ENCODE peak calls at places on chromosomes 2 and 18, in four cellular contexts. T, F, B and C are unnamed samples.

GRCh38 chr2:213490087-213490486 is 205.8 kb downstream of the SPAG16 start:
- DNase-seq in F (peak; percentile 1), B (no peak), T (no peak), C (no peak)

GRCh38 chr2:232237460-232237859 is 141.1 kb upstream of the ALPP start:
- DNase-seq in B (no peak), F (no peak), T (no peak), C (no peak)

GRCh38 chr18:42174909-42175308 is 219.9 kb downstream of the PIK3C3 start:
- DNase-seq in T (peak; percentile 70), B (no peak), F (peak; percentile 19), C (no peak)

GRCh38 chr2:72983500-72984039 is 66.3 kb downstream of the EMX1 start:
- DNase-seq in F (no peak), B (no peak), T (no peak), C (no peak)

GRCh38 chr2:194735837-194736542 is 921.0 kb upstream of the SLC39A10 start:
- DNase-seq in T (no peak), B (no peak), F (no peak), C (no peak)

GRCh38 chr18:50071393-50071792 is 123.6 kb downstream of the MYO5B start:
- DNase-seq in F (no peak), T (no peak), B (no peak), C (no peak)

GRCh38 chr2:12465631-12466135 is 251.1 kb upstream of the TRIB2 start:
- DNase-seq in F (no peak), T (no peak), B (no peak), C (no peak)

GRCh38 chr2:39301352-39301751 is 57.6 kb upstream of the CDKL4 start:
- DNase-seq in T (no peak), B (no peak), F (no peak), C (no peak)

GRCh38 chr2:229137623-229138022 is 133.5 kb downstream of the PID1 start:
- DNase-seq in B (no peak), T (no peak), F (no peak), C (no peak)

GRCh38 chr2:1855150-1855549 is 110.8 kb upstream of the PXDN start:
- DNase-seq in B (no peak), F (peak; percentile 80), T (no peak), C (peak; percentile 91)

DNA sequence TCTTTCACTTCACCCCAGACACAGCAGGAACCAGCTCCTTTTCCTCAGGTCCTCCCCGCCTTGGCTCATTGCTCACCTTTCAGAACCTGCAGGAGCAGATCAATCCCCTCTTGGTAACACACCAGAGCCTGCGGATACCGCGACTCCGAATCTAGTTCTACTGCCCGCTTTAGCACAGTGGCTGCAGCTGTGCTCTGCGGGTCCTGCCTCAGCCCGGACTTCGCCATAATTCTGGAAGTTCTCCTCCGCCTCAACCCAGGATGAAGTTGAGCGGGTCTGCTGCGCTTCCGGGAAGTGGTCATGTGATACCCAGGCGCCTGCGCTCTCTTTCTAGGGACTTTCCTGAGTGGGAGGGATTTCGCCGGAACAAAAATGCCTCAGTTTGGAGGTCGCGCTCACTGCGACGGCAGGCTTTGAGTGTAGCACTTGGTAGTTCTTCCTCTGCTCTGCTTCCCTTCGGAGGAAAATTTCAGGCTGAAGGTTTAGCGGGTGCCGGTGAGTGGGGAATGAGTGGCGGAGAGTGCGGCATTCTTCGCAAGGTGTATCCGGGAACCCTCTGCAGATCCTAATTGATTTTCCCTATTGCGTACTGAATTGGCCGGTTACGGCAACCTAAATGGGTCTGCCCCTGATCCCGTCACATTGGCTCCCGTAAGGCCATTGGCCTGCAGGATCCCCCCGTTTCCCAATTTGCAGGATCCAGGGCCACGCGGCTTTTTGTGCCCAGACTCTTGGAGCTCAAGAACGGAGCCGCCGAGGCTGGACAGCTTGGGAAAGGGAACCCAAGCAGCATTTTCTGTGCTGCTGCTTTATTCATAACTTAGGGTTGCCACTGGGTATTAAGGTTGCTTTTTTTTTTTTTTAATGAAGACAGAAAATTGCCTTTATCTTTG is at the start of the genes MITD1 and MRPL30:
- DNase-seq in F (peak; percentile 97), B (peak; percentile 92), T (peak; percentile 95), C (peak; percentile 82)
- TF ChIP-seq REST in F (no peak), B (no peak), T (no peak), C (peak; percentile 72)

GRCh38 chr18:68796936-68797690 is 767 bp upstream of the CCDC102B start:
- DNase-seq in B (no peak), T (no peak), F (peak; percentile 1), C (no peak)

DNA sequence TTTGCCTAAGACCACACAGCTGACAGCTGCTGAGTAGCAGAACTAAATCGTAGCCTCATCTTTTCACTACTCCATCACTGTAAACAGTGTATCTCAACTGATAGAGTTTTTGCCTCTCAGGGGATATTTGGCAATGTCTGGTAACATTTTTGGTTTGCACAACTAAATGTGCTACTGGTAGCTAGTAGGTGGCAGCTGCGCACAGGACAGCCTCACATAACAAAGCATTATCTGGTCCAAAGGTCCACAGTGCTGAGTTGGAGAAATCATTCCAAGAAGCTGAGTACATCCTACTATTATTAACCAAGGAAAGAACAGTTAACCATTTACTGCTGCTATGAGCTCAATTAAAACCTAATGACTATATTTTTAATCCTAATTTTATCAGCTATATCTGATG is 6.1 kb upstream of the CCDC102B start:
- DNase-seq in F (no peak), T (no peak), B (no peak), C (no peak)
- TF ChIP-seq REST in F (no peak), T (no peak), B (no peak), C (no peak)

DNA sequence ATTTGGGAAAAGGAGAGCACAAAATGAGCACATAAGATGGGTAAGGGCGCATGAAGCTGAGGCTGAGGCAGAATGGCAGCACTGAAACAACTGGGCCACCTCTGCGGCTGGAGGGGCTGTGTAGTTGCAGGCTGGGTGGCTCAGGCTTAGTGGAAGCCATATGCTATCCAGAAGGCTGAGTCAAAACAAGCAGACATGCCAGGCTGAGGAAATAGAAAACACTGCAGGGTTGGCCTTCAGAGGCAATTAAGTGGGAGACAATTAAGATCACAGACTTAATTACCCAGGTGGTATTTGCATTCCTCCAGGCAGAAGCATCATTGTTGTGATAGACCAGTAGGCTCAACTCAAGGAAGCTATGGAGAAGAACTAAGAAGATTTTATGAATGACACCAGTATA is 11.4 kb upstream of the XPO1 start:
- DNase-seq in T (no peak), B (no peak), F (no peak), C (peak; percentile 13)
- TF ChIP-seq REST in T (no peak), B (no peak), F (no peak), C (no peak)

DNA sequence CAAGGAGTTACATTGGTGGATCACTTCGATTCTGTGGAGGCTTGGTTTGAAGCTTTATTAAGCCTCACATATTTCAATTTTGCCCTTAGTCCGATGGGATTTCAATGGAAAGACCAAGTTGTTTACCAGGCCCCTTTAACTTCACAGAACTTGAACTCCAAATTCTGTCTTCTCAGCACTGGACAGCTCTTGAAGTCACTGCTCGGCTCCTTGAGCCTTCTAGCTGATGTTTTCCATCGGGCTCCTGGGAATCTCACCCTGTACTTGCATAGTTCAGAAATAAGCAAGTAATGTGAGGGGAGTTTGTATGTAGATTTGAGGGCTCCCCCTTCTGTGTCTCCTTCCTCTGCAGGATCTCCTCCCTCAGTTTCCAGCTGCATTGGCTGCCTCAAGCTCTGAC is 15.1 kb downstream of the OXER1 start:
- DNase-seq in T (no peak), F (no peak), B (no peak), C (no peak)
- TF ChIP-seq REST in T (peak; percentile 86), F (no peak), B (no peak), C (peak; percentile 82)

DNA sequence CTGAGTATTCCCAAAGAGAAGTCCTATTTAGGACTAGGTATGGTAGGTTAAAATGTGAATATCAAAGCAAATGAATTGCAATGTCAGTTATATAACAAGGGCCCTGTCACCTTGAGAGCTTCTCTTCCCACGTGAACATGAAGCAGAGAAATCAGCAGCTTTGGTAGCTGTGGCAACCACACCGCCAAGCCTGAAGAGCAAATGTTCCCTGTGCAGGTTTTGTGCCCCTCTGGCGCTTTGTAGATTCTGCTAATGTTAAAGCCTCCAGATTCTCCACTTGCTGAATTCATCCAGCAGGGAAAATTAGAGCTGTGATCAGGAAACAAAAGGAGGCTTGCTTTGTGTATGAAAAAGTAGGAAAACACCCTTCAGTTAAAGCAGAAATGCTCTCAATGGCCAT is 322.6 kb downstream of the RBM43 start:
- DNase-seq in T (no peak), B (no peak), F (peak; percentile 11), C (no peak)
- TF ChIP-seq REST in T (no peak), B (no peak), F (no peak), C (no peak)

DNA sequence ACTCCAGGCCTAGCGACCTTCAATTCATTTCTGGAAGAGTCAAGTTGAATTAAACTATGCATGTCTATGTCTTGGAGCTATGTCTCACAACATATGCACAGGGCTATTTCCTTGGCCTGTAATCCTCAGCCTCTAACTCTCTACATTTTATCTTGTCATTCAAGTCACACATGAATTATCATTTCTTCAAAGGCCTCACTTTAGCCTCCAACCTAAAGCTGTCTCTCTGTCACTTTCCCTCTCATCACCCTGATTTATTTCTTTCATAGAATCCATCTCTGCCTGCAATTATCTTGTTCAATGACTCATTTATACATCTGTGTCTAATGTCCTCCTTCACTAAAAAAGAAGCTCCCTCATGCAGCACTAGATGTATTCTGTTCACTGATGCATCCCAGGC is 614.2 kb upstream of the REG3G start:
- DNase-seq in B (no peak), T (no peak), F (no peak), C (no peak)
- TF ChIP-seq REST in B (no peak), T (no peak), F (no peak), C (no peak)

DNA sequence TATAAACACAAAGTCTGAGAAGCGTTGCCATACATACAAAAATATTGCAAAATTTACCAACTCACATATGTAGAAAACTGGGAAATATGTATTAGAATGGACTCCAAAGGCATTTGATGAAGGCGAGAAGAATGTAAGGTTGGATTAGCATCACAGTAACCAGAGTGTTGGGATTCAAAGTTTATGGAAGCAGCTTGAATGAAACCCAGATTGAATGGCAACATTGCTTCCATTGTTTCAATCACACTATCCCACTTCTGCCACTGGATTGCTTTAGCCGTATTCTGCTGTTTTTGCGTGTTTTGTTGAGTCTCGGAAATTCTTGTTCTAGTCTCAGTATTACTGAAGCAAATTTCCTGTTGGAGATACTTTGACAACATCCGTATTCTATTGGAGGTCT is 609.0 kb upstream of the LRATD1 start:
- DNase-seq in F (peak; percentile 47), T (no peak), B (no peak), C (no peak)
- TF ChIP-seq REST in F (no peak), T (no peak), B (no peak), C (no peak)